ENCODE peak calls at places on chromosomes 1 and 21, in seven cellular contexts. J, E, L, G, D, N and M are unnamed samples.

GRCh38 chr1:61107638-61108037 is 25.3 kb downstream of the NFIA start:
- DNase-seq in J (no peak), E (no peak), L (no peak), G (no peak), D (no peak), N (no peak), M (no peak)

GRCh38 chr1:12132078-12132477 is 34.7 kb upstream of the TNFRSF1B start:
- DNase-seq in J (peak; percentile 45), E (no peak), L (no peak), G (peak; percentile 71), D (no peak), N (no peak), M (no peak)

GRCh38 chr1:89821322-89822108 is 683 bp downstream of the LRRC8D start:
- DNase-seq in J (peak; percentile 43), E (peak; percentile 76), L (peak; percentile 41), G (no peak), D (peak; percentile 54), N (no peak), M (peak; percentile 38)

GRCh38 chr21:36257657-36258056 is 62.3 kb upstream of the MORC3 start:
- DNase-seq in J (no peak), E (no peak), L (no peak), G (no peak), D (no peak), N (no peak), M (no peak)

GRCh38 chr1:26160527-26161407 is 1.9 kb downstream of the FAM110D start:
- DNase-seq in J (no peak), E (no peak), L (no peak), G (no peak), D (peak; percentile 22), N (no peak), M (no peak)

GRCh38 chr1:239349699-239350098 is 36.7 kb upstream of the CHRM3 start:
- DNase-seq in J (no peak), E (no peak), L (no peak), G (no peak), D (no peak), N (no peak), M (no peak)

GRCh38 chr1:156262461-156263287 is 14.8 kb upstream of the PAQR6 start:
- DNase-seq in J (no peak), E (no peak), L (peak; percentile 68), G (no peak), D (no peak), N (no peak), M (no peak)

GRCh38 chr1:35298464-35298863 is 30.0 kb downstream of the ZMYM4 start:
- DNase-seq in J (no peak), E (peak; percentile 27), L (peak; percentile 8), G (no peak), D (peak; percentile 22), N (no peak), M (peak; percentile 33)

GRCh38 chr1:212754193-212754592 is 37.4 kb downstream of the NSL1 start:
- DNase-seq in J (no peak), E (no peak), L (no peak), G (no peak), D (no peak), N (no peak), M (no peak)

GRCh38 chr1:157352817-157353408 is 199.4 kb downstream of the FCRL5 start:
- DNase-seq in J (no peak), E (no peak), L (no peak), G (no peak), D (no peak), N (no peak), M (no peak)

GRCh38 chr1:26788515-26788785 is 700 bp downstream of the PIGV start:
- DNase-seq in J (no peak), E (no peak), L (no peak), G (no peak), D (no peak), N (no peak), M (no peak)

GRCh38 chr1:5880630-5881405 is 111.4 kb downstream of the NPHP4 start:
- DNase-seq in J (no peak), E (no peak), L (no peak), G (no peak), D (no peak), N (no peak), M (no peak)

GRCh38 chr1:180522204-180522497 is 19.8 kb upstream of the ACBD6 start:
- DNase-seq in J (no peak), E (no peak), L (no peak), G (peak; percentile 32), D (no peak), N (no peak), M (no peak)

GRCh38 chr1:203327684-203328457 is 22.6 kb downstream of the BTG2 start:
- DNase-seq in J (no peak), E (no peak), L (peak; percentile 82), G (no peak), D (no peak), N (no peak), M (no peak)

GRCh38 chr1:109765896-109766615 is 2.3 kb upstream of the EPS8L3 start:
- DNase-seq in J (no peak), E (peak; percentile 82), L (no peak), G (no peak), D (no peak), N (no peak), M (no peak)

GRCh38 chr21:45295576-45296365 is 8.1 kb upstream of the POFUT2 start:
- DNase-seq in J (no peak), E (peak; percentile 18), L (no peak), G (peak; percentile 13), D (peak; percentile 12), N (no peak), M (no peak)

DNA sequence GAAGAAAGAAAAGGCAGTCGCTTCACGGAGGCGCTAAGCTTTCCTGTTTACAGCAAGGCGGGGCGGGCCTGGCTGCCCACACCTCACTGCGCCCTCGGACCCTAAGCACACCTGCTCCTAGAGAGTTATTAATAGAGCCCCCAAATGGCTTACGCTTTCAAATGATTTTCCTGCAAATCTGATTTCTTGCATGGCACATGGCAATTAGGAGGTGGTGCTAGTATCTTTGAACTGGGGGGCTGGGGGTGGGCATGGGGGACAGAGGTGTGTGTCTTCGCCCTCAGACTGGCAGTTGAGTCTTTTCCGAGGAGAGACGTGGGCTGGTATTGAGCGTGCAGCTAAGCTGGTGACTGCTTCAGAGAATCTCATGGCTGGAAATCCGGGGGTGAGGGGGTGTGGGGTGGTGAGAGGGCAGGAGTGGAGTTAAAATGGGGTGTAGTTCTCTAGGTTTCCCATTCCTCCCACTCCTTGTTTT is 1.3 kb downstream of the S1PR1 start:
- DNase-seq in J (no peak), E (no peak), L (no peak), G (no peak), D (no peak), N (no peak), M (peak; percentile 57)
- H3K4me3 ChIP-seq in J (peak overlapping the region; percentile 79), E (peak overlapping the region; percentile 46), L (no peak overlapping the region), G (peak overlapping the region; percentile 66), D (peak overlapping the region; percentile 12), N (no peak overlapping the region), M (peak overlapping the region; percentile 67)

GRCh38 chr1:151976015-151976343 is 17.7 kb downstream of the S100A10 start:
- DNase-seq in J (no peak), E (no peak), L (no peak), G (no peak), D (no peak), N (no peak), M (no peak)
- H3K4me1 ChIP-seq in J (peaks cover 3% of the 10 kb centered on the region), E (peaks cover 6% of the 10 kb centered on the region), L (peaks cover 95% of the 10 kb centered on the region), G (peaks cover 3% of the 10 kb centered on the region), D (peaks cover 7% of the 10 kb centered on the region), N (peaks cover 86% of the 10 kb centered on the region), M (peaks cover 9% of the 10 kb centered on the region)

GRCh38 chr1:214303538-214303937 is 22.6 kb downstream of the SMYD2 start:
- DNase-seq in J (no peak), E (no peak), L (no peak), G (no peak), D (no peak), N (no peak), M (no peak)
- H3K4me3 ChIP-seq in J (no peak overlapping the region), E (no peak overlapping the region), L (no peak overlapping the region), G (no peak overlapping the region), D (no peak overlapping the region), N (no peak overlapping the region), M (no peak overlapping the region)

DNA sequence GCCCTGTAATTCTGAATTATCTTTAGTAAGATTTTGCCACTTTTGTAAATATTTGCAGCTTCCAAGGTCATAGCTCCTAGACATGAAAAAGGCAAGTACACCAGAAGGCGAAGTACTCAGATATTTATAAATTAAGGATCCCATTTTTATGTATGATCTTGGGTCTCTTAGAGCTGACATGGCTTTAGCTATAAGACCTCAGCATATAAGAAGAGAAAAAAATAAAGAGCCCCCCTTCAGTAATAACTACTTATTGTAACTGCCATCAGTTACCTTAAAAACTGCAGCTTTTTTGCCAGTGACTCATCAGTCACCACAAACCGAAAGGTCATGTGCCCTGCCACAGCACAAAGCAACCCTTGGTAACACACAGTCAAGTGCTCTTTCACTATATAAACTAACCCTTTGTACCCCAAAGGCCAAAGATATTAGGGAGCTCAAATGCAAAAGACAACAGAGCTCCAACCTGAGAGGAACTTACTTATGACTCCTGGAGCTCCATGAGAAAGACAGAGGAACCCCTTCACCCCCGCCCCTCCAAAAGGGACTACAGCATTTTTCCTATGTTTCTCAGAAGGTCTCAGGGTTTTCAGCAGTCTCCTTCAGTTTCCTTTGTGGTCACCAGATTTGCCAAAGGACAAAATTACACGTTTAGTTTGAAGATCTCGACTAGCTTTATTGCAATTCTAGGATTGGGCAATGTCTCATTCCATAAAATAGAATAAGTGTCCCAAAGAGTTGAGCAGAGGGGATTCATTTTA is 219.8 kb upstream of the DUSP10 start:
- DNase-seq in J (no peak), E (no peak), L (no peak), G (no peak), D (peak; percentile 23), N (peak; percentile 44), M (peak; percentile 64)
- H3K4me1 ChIP-seq in J (no peaks in the 10 kb centered on the region), E (no peaks in the 10 kb centered on the region), L (peaks cover 50% of the 10 kb centered on the region), G (no peaks in the 10 kb centered on the region), D (no peaks in the 10 kb centered on the region), N (peaks cover 62% of the 10 kb centered on the region), M (peaks cover 22% of the 10 kb centered on the region)